ENCODE peak calls at places on chromosomes 16 and 17, in eight cellular contexts. O is right atrium auricular region; T is heart left ventricle; Z is fibroblast of lung; Q is adrenal gland; J is lung; S is naive thymus-derived CD4-positive, alpha-beta T cell; H is ovary. F is an unnamed sample. For H3K4me1, the result is how much of the 10 kb centered on the place peaks cover.

GRCh38 chr16:73048292-73049050 is 543 bp upstream of the ZFHX3 start:
- DNase-seq in O (no peak), Q (peak), S (no peak), J (peak), T (peak), Z (peak), H (peak), F (peak)

GRCh38 chr16:77450790-77451487 is 16.1 kb upstream of the ADAMTS18 start:
- DNase-seq in S (no peak), T (no peak), O (no peak), H (no peak), Q (no peak), J (no peak), Z (no peak), F (no peak)

GRCh38 chr16:78791011-78791410 is 691.6 kb downstream of the WWOX start:
- DNase-seq in O (no peak), Q (no peak), S (no peak), J (no peak), H (no peak), Z (no peak), T (no peak), F (no peak)

GRCh38 chr16:58399718-58400633 is 7.7 kb downstream of the GINS3 start:
- DNase-seq in H (no peak), Q (no peak), O (no peak), Z (no peak), T (no peak), J (no peak), S (no peak), F (no peak)

GRCh38 chr17:37081287-37081686 is 132.5 kb downstream of the AATF start:
- DNase-seq in Q (no peak), O (no peak), S (no peak), J (no peak), Z (no peak), H (no peak), T (no peak), F (no peak)

GRCh38 chr17:51391992-51392654 is 131.8 kb downstream of the UTP18 start:
- DNase-seq in H (no peak), O (no peak), Z (no peak), Q (no peak), J (no peak), T (no peak), S (no peak), F (no peak)

GRCh38 chr16:87499189-87499486 is 6.3 kb upstream of the ZCCHC14 start:
- DNase-seq in O (no peak), H (no peak), Z (peak), J (no peak), Q (no peak), T (no peak), S (no peak), F (no peak)

GRCh38 chr17:42133461-42134041 is 10.9 kb downstream of the HSPB9 start:
- DNase-seq in J (no peak), T (no peak), S (peak), H (no peak), Q (no peak), Z (no peak), O (no peak), F (no peak)

GRCh38 chr17:40312131-40312731 is 3.3 kb downstream of the RARA start:
- DNase-seq in J (no peak), O (no peak), Z (no peak), T (peak), Q (peak), S (no peak), H (peak), F (peak)

GRCh38 chr17:46157443-46158107 is 35.7 kb downstream of the KANSL1 start:
- DNase-seq in T (no peak), S (no peak), H (no peak), J (no peak), O (no peak), Q (no peak), Z (peak), F (no peak)

GRCh38 chr17:49361902-49362722 is at the start of gene ZNF652:
- DNase-seq in O (peak), T (peak), S (peak), H (peak), Z (peak), J (peak), Q (peak), F (peak)

GRCh38 chr17:49361129-49361901 is 735 bp downstream of the ZNF652 start:
- DNase-seq in T (peak), Q (peak), H (peak), O (no peak), J (peak), S (peak), Z (no peak), F (peak)

GRCh38 chr17:49362723-49363117 is 670 bp upstream of the ZNF652 start:
- DNase-seq in O (no peak), Z (no peak), S (no peak), J (no peak), T (no peak), H (no peak), Q (no peak), F (no peak)

GRCh38 chr17:49359990-49360795 is 1.9 kb downstream of the ZNF652 start:
- DNase-seq in H (no peak), S (peak), T (no peak), Q (no peak), Z (no peak), O (no peak), J (no peak), F (no peak)

GRCh38 chr17:49360796-49361128 is 1.3 kb downstream of the ZNF652 start:
- DNase-seq in S (no peak), H (peak), J (no peak), Z (no peak), Q (no peak), O (no peak), T (no peak), F (no peak)
- H3K27ac ChIP-seq in S (peak), H (no peak), J (no peak), Z (peak), Q (peak), O (peak), T (peak), F (peak)

GRCh38 chr17:17300624-17301568 is 2.3 kb upstream of the NT5M start:
- DNase-seq in T (peak), H (peak), O (no peak), S (peak), Q (peak), Z (peak), J (no peak), F (peak)
- H3K4me1 ChIP-seq in T (under half), H (under half), O (under half), S (under half), Q (under half), Z (under half), J (under half), F (under half)

DNA sequence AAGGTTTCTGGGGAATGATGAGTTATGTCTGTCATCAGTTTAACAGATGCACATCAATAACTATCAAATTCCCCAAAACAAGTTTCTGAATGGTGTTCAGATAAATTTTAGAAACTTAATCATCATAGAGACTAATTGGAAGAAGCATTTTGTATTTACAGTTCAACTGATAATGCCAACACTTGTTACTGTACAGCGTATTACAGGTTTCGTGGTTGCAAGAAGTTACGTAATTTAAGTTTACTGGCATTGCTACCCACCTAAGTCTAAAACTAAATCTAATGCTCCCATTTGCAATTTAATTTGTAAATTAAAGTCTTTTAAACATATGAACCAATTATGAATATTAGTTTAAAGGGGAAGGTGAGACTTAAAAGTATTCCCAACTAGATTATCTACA is 3.0 kb downstream of the SRSF1 start:
- DNase-seq in O (no peak), S (no peak), Z (no peak), T (no peak), J (no peak), Q (no peak), H (no peak), F (no peak)
- H3K27ac ChIP-seq in O (no peak), S (peak), Z (no peak), T (no peak), J (no peak), Q (no peak), H (no peak), F (no peak)

GRCh38 chr17:75513667-75514052 is 1.7 kb downstream of the CASKIN2 start:
- DNase-seq in Q (peak), H (peak), S (no peak), O (no peak), J (no peak), T (no peak), Z (no peak), F (no peak)
- H3K4me1 ChIP-seq in Q (under half), H (under half), S (under half), O (half or more), J (under half), T (under half), Z (under half), F (under half)

DNA sequence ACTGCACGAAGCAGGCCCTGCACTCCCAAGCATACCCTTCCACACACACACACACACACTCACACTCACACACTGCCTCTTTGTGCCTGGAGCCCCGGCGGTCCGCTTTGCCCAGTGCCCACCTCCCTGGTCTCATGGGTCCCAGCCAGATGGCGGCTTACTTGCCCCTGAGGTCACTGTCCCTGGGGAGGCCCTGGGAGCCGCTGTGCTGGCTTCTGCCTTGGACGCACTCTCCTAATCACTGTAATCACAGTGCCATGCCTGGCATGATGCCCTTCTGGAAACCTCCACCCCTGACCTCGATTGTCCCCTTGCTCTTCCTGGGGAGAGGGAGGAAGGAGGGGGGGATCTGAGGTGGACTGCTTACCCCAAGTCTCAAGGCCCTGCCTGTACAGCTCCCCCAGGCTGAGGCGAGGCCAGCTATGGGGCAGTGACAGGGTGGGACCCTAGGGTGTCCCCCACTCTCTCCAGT is 36.0 kb downstream of the ARHGAP23 start:
- DNase-seq in S (no peak), H (peak), T (peak), J (no peak), Q (peak), Z (no peak), O (no peak), F (peak)
- H3K27ac ChIP-seq in S (no peak), H (peak), T (peak), J (peak), Q (peak), Z (peak), O (peak), F (peak)

DNA sequence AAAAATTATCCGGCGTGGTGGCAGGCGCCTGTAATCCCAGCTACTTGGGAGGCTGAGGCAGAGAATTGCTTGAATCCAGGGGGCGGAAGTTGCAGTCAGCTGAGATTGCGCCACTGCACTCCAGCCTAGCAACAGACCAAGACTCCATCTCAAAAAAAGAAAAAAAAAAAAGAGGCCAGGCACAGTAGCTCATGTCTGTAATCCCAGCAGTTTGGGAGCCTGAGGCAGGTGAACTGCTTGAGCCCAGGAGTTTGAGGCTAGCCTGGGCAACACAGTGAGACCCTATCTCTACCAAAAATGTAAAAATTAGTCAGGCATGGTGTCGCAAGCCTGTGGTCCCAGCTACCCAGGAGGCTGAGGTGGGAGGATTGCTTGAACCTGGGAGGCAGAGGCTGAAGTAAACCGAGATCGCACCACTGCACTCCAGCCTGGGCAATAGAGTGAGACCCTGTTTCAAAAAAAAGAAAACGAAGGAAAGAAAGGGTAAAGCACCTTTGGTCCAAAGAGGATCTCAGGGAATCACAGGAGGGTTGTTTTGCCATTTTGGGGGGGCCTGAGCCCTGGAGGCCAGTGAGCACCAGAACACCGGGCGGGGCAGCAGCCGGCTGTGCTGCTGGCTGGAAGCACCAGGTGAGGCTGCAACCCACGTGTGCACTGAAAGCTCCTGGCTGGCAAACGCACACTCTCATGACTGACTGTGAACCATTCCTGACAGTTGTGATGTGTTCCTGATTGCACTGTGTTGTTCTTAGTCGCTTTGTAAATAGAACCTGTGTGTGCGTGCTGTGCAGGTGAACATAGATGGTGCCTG is 18.4 kb downstream of the HS3ST6 start:
- DNase-seq in S (no peak), T (no peak), H (no peak), Z (no peak), J (peak), Q (no peak), O (no peak), F (no peak)
- H3K4me1 ChIP-seq in S (under half), T (under half), H (under half), Z (under half), J (under half), Q (under half), O (under half), F (under half)

GRCh38 chr17:79576333-79576732 is 34.5 kb downstream of the RBFOX3 start:
- DNase-seq in Z (no peak), O (no peak), Q (no peak), S (no peak), T (no peak), H (no peak), J (no peak), F (no peak)
- H3K27ac ChIP-seq in Z (no peak), O (no peak), Q (no peak), S (no peak), T (no peak), H (no peak), J (no peak), F (no peak)

GRCh38 chr17:82674656-82675475 is 23.6 kb downstream of the RAB40B start:
- DNase-seq in Q (no peak), O (no peak), S (no peak), T (peak), H (no peak), J (no peak), Z (no peak), F (no peak)

GRCh38 chr17:82679586-82680465 is 18.7 kb downstream of the RAB40B start:
- DNase-seq in Z (no peak), J (no peak), T (peak), S (no peak), O (no peak), H (no peak), Q (no peak), F (no peak)

GRCh38 chr17:82678265-82678891 is 20.1 kb downstream of the RAB40B start:
- DNase-seq in T (peak), J (no peak), Z (no peak), O (no peak), H (no peak), Q (no peak), S (no peak), F (no peak)

GRCh38 chr17:82675476-82676245 is 22.8 kb downstream of the RAB40B start:
- DNase-seq in H (no peak), Q (no peak), Z (no peak), T (peak), O (no peak), J (no peak), S (no peak), F (no peak)

DNA sequence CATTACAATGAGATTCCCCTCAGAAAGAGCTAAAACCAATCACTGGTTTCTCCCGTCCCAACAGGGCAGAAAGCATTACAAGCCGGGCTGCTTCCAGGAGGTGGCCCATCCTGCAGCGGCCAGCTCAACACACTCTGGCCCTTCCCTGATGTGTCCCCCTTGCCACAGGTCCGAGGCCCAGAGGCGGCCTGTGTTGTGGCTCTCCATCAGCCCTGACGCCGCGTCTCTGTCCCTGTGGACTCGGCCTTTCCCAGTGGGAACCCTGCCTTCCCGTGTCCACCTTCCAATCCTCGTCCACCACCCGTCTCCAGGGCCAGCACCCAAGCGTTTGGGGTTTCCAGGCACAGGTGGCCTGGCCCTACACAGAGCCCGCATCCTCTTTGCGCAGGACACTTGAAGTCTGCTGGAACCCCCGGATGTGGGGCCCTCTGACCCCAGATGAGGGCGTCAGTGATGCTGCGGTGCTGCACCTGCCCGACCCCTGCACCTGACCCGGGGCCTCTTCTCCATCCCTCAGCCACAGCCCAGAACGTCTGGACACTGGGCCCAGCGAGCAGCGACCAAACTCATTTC is 21.1 kb downstream of the RAB40B start:
- DNase-seq in S (no peak), Q (no peak), Z (no peak), J (no peak), T (peak), H (no peak), O (no peak), F (no peak)
- H3K4me1 ChIP-seq in S (under half), Q (under half), Z (under half), J (under half), T (under half), H (under half), O (under half), F (under half)